ENCODE peak calls at places on chromosomes 5 and 9, in eight cellular contexts. E is neural crest cell, K is GM06990, D is endodermal cell, W is HL-60, V is ovary, F is lower lobe of right lung, B is breast epithelium. L is an unnamed sample.

GRCh38 chr5:1886634-1887399 is 4.1 kb upstream of the IRX4 start:
- DNase-seq in E (no peak), K (no peak), D (peak; percentile 69), W (no peak), V (no peak), F (peak; percentile 38), B (no peak), L (no peak)

GRCh38 chr9:76415731-76416130 is 21.5 kb upstream of the RFK start:
- DNase-seq in E (no peak), K (no peak), D (no peak), W (no peak), V (no peak), F (no peak), B (no peak), L (no peak)

GRCh38 chr5:96431376-96432244 is 1.4 kb downstream of the PCSK1 start:
- DNase-seq in E (no peak), K (peak; percentile 48), D (peak; percentile 61), W (no peak), V (peak; percentile 25), F (no peak), B (no peak), L (peak; percentile 28)

GRCh38 chr9:86091477-86091876 is 7.9 kb downstream of the GOLM1 start:
- DNase-seq in E (no peak), K (no peak), D (no peak), W (no peak), V (no peak), F (no peak), B (no peak), L (no peak)

GRCh38 chr5:132446621-132447020 is 44.0 kb downstream of the IRF1 start:
- DNase-seq in E (no peak), K (no peak), D (no peak), W (no peak), V (peak; percentile 88), F (no peak), B (no peak), L (no peak)

GRCh38 chr9:111423389-111423788 is 60.8 kb downstream of the ECPAS start:
- DNase-seq in E (no peak), K (no peak), D (no peak), W (no peak), V (no peak), F (no peak), B (no peak), L (no peak)

GRCh38 chr5:170265527-170265926 is 32.0 kb downstream of the LCP2 start:
- DNase-seq in E (no peak), K (no peak), D (no peak), W (no peak), V (peak; percentile 75), F (no peak), B (no peak), L (no peak)

GRCh38 chr5:123155511-123155923 is 66.5 kb downstream of the PRDM6 start:
- DNase-seq in E (no peak), K (no peak), D (no peak), W (no peak), V (no peak), F (no peak), B (no peak), L (no peak)

GRCh38 chr9:136438548-136438908 is 1.1 kb downstream of the INPP5E start:
- DNase-seq in E (peak; percentile 18), K (peak; percentile 39), D (peak; percentile 75), W (no peak), V (no peak), F (no peak), B (no peak), L (no peak)
- TF ChIP-seq CTCF in E (no peak), K (no peak), D (no peak), W (no peak), V (no peak), F (no peak), B (no peak), L (no peak)

GRCh38 chr9:80285325-80285724 is 713.6 kb downstream of the TLE4 start:
- DNase-seq in E (no peak), K (no peak), D (peak; percentile 62), W (no peak), V (no peak), F (no peak), B (no peak), L (no peak)
- TF ChIP-seq CTCF in E (peak; percentile 41), K (no peak), D (peak; percentile 62), W (no peak), V (no peak), F (peak; percentile 8), B (no peak), L (no peak)

GRCh38 chr5:81286059-81286617 is 15.2 kb upstream of the ZCCHC9 start:
- DNase-seq in E (no peak), K (no peak), D (peak; percentile 46), W (no peak), V (no peak), F (no peak), B (no peak), L (no peak)
- TF ChIP-seq CTCF in E (no peak), K (no peak), D (peak; percentile 38), W (no peak), V (no peak), F (no peak), B (no peak), L (no peak)

DNA sequence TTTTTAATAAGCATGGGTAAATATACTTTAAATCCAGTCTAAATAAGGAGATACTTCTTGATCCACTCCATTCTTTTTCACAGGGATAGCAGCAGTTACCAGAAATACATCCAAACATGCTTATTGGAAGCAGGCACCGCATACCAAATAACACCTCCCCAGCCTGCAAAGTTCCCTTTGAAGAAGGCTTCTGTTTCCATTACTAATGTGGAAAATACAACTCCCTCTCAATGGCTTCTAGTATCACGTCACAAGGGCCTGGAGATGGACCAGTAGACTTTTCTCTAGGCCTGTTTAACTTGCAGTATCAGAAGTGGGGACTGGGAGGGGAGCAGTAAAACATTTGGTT is 20.8 kb downstream of the TMEM245 start:
- DNase-seq in E (no peak), K (no peak), D (no peak), W (no peak), V (peak; percentile 28), F (no peak), B (no peak), L (no peak)
- TF ChIP-seq CTCF in E (no peak), K (no peak), D (no peak), W (no peak), V (no peak), F (no peak), B (no peak), L (no peak)

DNA sequence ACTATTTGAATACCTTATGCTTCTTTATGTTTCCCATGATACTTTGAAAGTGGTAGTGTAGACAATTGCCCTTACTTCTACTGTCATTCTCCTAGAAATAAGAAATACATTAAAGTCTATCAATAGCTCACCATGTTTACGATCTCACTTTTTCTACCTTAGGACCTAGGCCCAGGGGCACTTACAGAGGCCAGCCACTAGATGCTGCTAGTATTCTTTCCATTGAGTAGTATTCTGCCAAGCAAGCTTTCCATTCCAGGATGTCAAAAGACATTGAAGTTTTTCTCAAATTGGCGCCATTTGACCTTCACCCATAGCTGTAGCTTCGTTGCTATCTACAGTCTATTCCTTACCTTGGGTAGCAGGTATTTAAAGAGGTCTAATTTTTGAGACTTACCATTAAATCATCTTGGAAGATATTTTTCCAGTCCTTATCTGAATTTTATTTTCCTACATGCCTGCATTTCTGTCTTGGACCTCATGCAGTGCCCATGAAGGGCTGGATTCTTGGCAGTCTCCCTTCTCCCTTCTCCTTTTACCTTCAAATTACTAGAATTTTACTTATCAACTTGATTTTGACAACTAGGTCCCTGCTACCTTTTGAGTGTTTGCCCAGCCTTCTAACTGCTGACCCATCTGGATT is 246.0 kb upstream of the NUDT12 start:
- DNase-seq in E (peak; percentile 30), K (no peak), D (peak; percentile 80), W (no peak), V (no peak), F (no peak), B (no peak), L (no peak)
- TF ChIP-seq CTCF in E (peak; percentile 96), K (peak; percentile 95), D (peak; percentile 99), W (peak; percentile 44), V (no peak), F (peak; percentile 64), B (peak; percentile 38), L (no peak)

DNA sequence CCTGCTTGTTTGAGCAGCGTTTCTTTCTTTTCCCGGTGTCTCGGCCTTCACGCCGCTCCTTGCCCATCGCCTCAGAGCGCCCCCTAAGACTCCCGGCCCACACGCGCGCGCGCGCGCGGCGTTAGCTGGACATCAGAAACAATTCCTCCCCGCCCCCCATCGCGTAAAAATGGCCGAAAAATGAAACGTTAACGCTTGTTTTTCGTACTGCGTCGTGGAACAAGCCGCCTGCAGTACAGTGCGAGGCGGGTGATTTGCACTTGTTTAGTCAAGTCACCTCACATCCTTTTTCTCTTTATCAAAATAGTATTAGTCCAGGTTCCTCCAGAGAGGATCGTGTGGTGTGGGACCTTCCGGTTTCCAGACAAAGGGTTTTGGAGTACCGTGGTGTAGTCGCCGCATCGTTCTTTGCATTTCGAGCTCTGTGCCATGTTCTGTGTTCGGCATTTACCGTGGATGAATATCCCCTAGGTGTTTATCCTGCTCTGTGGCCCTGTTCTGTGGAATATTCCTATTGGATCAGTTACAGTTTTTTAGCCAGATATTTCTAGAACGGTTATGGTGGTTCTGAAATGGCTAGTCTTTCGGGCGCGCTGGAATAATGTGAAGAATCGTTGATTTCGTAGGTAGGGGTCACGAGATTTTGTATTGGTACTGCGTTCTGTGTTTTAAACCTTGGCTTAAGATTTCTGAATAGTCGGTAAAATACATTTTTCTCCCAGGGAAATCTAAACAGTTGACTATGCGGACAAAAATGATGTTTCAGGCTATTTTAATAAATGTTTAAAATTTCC is 1.0 kb downstream of the MATR3 start:
- DNase-seq in E (peak; percentile 81), K (peak; percentile 84), D (peak; percentile 84), W (peak; percentile 41), V (peak; percentile 81), F (peak; percentile 76), B (peak; percentile 69), L (peak; percentile 70)
- TF ChIP-seq CTCF in E (peak; percentile 49), K (peak; percentile 57), D (peak; percentile 54), W (no peak), V (no peak), F (peak; percentile 6), B (no peak), L (no peak)

GRCh38 chr9:107430071-107430470 is 59.5 kb downstream of the KLF4 start:
- DNase-seq in E (no peak), K (no peak), D (no peak), W (no peak), V (no peak), F (no peak), B (no peak), L (no peak)

GRCh38 chr9:107422189-107422802 is 67.3 kb downstream of the KLF4 start:
- DNase-seq in E (peak; percentile 68), K (peak; percentile 4), D (peak; percentile 96), W (peak; percentile 72), V (peak; percentile 59), F (peak; percentile 80), B (peak; percentile 81), L (peak; percentile 32)

GRCh38 chr9:107423540-107423939 is 66.0 kb downstream of the KLF4 start:
- DNase-seq in E (no peak), K (no peak), D (no peak), W (no peak), V (no peak), F (no peak), B (no peak), L (no peak)

GRCh38 chr9:107426126-107426525 is 63.4 kb downstream of the KLF4 start:
- DNase-seq in E (no peak), K (no peak), D (no peak), W (no peak), V (no peak), F (no peak), B (no peak), L (no peak)

GRCh38 chr9:107425110-107426025 is 64.2 kb downstream of the KLF4 start:
- DNase-seq in E (peak; percentile 78), K (peak; percentile 73), D (peak; percentile 94), W (peak; percentile 36), V (peak; percentile 85), F (peak; percentile 91), B (peak; percentile 90), L (peak; percentile 58)
- TF ChIP-seq CTCF in E (peak; percentile 88), K (peak; percentile 93), D (peak; percentile 98), W (peak; percentile 84), V (peak; percentile 84), F (peak; percentile 98), B (peak; percentile 94), L (no peak)

L was measured in omental fat pad.